ENCODE peak calls at places on chromosome 17, in seven cellular contexts. L, H, N, X, M, W and Z are unnamed samples. For H3K36me3, the result is how much of the 10 kb centered on the place peaks cover.

GRCh38 chr17:77498875-77499698 is 358.3 kb downstream of the SEC14L1 start:
- DNase-seq in H (no peak), X (no peak), N (no peak), L (no peak), M (no peak), W (no peak), Z (no peak)

GRCh38 chr17:81867123-81867951 is 3.8 kb downstream of the ARHGDIA start:
- DNase-seq in N (peak), W (no peak), M (peak), H (no peak), L (peak), X (peak), Z (no peak)

GRCh38 chr17:16583781-16584180 is 14.8 kb upstream of the ZNF287 start:
- DNase-seq in M (no peak), X (no peak), N (no peak), W (no peak), H (no peak), L (no peak), Z (no peak)

GRCh38 chr17:81512984-81513668 is 527 bp upstream of the ACTG1 start:
- DNase-seq in L (peak), W (peak), H (no peak), X (peak), N (peak), M (peak), Z (no peak)

GRCh38 chr17:59493867-59494266 is 71.5 kb upstream of the DHX40 start:
- DNase-seq in N (no peak), X (no peak), W (no peak), L (peak), M (no peak), H (no peak), Z (no peak)

GRCh38 chr17:18261146-18261515 is 669 bp downstream of the MIEF2 start:
- DNase-seq in X (no peak), N (peak), H (peak), M (peak), W (no peak), L (peak), Z (no peak)

GRCh38 chr17:74836191-74836590 is 23.5 kb downstream of the GRIN2C start:
- DNase-seq in H (no peak), X (no peak), L (no peak), M (no peak), N (no peak), W (no peak), Z (no peak)

GRCh38 chr17:76273435-76273921 is 8.3 kb downstream of the UBALD2 start:
- DNase-seq in N (no peak), W (no peak), X (no peak), M (no peak), H (no peak), L (no peak), Z (no peak)

GRCh38 chr17:17069849-17070248 is 27.6 kb downstream of the MPRIP start:
- DNase-seq in X (no peak), H (no peak), N (no peak), L (no peak), W (no peak), M (no peak), Z (no peak)

GRCh38 chr17:80474231-80474932 is 2.0 kb downstream of the NPTX1 start:
- DNase-seq in X (peak), H (no peak), L (peak), W (no peak), N (peak), M (no peak), Z (no peak)

GRCh38 chr17:29585080-29585751 is 4.2 kb downstream of the GIT1 start:
- DNase-seq in L (no peak), W (no peak), X (peak), H (no peak), N (no peak), M (no peak), Z (no peak)

GRCh38 chr17:45353047-45353446 is 36.2 kb upstream of the MAP3K14 start:
- DNase-seq in X (no peak), W (no peak), L (no peak), H (no peak), N (no peak), M (no peak), Z (no peak)

GRCh38 chr17:7263071-7263800 is 958 bp upstream of the CLDN7 start:
- DNase-seq in M (no peak), H (no peak), N (no peak), W (no peak), L (peak), X (peak), Z (no peak)

GRCh38 chr17:78836420-78837021 is 4.1 kb downstream of the USP36 start:
- DNase-seq in M (no peak), N (no peak), X (no peak), L (no peak), H (no peak), W (no peak), Z (no peak)
- H3K36me3 ChIP-seq in M (under half), N (under half), X (half or more), L (under half), H (half or more), W (under half), Z (under half)

DNA sequence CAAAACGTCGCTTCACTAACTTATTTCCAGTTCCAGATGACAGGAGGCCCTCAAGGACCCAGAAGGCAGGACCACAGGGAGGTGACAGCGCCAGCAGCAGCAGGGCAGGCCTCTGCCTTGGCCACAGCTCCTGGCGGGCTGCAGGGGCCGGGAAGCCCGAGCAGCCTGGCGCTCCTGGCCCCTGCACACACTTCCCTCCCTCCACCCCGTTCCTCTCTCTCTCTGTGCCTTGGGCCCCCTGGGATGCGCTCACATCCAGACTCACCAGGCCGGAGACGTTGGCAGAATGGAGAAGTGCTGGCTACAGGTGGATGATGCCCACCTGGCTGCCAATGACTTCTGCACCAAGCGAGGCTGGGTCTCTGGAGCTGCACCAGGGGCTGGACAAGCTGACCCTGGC is 12.7 kb downstream of the ZNF594 start:
- DNase-seq in H (no peak), N (no peak), L (no peak), X (no peak), W (no peak), M (no peak), Z (no peak)
- H3K27ac ChIP-seq in H (no peak), N (no peak), L (no peak), X (no peak), W (no peak), M (no peak), Z (no peak)

DNA sequence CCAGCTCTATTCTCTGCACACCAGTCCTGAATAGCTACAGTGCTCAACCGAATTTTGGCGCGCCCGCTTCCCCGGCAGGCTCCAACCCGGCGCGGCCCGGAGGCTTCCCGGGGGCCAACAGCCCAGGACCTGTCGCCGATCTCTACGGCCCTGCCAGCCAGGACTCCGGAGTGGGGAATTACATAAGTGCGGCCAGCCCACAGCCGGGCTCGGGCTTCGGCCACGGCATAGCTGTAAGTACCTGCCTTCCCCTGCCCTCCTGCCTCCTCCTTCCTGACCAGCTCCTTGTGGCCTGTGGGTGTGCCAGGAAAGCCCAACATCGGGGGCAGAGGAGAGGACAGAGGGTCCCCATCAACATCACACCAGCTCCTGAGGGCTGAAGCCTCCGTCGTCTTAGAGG is 70.2 kb downstream of the CCDC182 start:
- DNase-seq in W (no peak), L (no peak), X (no peak), M (no peak), H (no peak), N (no peak), Z (no peak)
- H3K36me3 ChIP-seq in W (under half), L (under half), X (under half), M (under half), H (under half), N (under half), Z (under half)

DNA sequence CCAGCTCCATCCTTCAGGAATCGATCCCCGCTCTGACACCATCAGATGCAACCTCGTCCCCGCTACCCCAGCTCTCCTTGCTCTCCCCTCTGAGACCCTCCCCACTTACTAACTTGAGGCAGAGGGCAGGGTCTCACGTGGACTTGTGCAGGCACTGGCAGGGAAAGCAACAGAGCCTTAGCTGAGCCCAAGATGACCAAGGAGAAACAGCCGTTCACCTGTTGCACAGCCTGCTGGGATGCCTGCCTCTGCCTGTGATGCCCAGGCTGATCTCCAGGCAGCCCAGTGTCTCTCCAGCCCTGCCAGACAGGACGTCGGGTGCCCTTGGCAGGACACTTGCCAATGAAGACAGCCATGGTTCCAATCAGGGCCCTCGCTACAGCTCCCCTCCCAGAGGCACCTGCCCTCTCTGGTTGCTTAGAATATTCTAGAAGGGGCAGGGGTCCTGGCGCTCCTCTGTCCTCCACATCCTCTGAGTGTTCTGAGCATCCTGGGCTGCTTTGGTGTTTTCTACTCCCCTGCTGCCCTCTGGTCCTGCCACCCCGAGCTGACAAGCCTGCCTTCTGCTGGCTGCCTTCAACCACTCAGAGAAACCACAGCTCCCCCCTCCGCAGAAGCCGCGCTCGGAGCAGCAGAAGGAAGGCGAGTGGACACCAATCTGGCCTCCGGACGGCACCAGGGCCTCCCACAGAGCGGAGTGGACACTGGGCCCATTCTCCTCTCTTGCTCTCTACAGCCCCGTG is 6.7 kb downstream of the CEP295NL start:
- DNase-seq in H (no peak), X (no peak), N (no peak), W (peak), L (no peak), M (no peak), Z (no peak)
- H3K27ac ChIP-seq in H (peak), X (no peak), N (peak), W (peak), L (no peak), M (peak), Z (peak)

GRCh38 chr17:47682138-47682537 is 11.8 kb upstream of the TBKBP1 start:
- DNase-seq in M (no peak), X (no peak), H (no peak), L (no peak), W (no peak), N (no peak), Z (no peak)
- H3K36me3 ChIP-seq in M (under half), X (half or more), H (half or more), L (under half), W (under half), N (half or more), Z (half or more)

GRCh38 chr17:8488931-8489330 is 53.2 kb downstream of the NDEL1 start:
- DNase-seq in X (peak), L (peak), M (no peak), N (peak), H (peak), W (no peak), Z (no peak)
- H3K27ac ChIP-seq in X (peak), L (no peak), M (no peak), N (peak), H (peak), W (no peak), Z (peak)

GRCh38 chr17:41915020-41915419 is 3.7 kb downstream of the ACLY start:
- DNase-seq in N (no peak), L (no peak), X (no peak), M (no peak), H (no peak), W (no peak), Z (no peak)
- H3K36me3 ChIP-seq in N (under half), L (under half), X (under half), M (under half), H (under half), W (under half), Z (under half)

GRCh38 chr17:57832299-57832698 is 17.5 kb downstream of the MRPS23 start:
- DNase-seq in H (no peak), L (no peak), N (no peak), W (no peak), X (no peak), M (no peak), Z (no peak)

GRCh38 chr17:57834146-57834741 is 15.6 kb downstream of the MRPS23 start:
- DNase-seq in L (peak), H (peak), X (no peak), M (no peak), W (no peak), N (peak), Z (no peak)

GRCh38 chr17:57832711-57833596 is 16.9 kb downstream of the MRPS23 start:
- DNase-seq in N (peak), X (peak), W (peak), H (peak), M (peak), L (peak), Z (no peak)

GRCh38 chr17:57833597-57833939 is 16.3 kb downstream of the MRPS23 start:
- DNase-seq in H (no peak), M (no peak), N (no peak), X (no peak), L (no peak), W (no peak), Z (no peak)

DNA sequence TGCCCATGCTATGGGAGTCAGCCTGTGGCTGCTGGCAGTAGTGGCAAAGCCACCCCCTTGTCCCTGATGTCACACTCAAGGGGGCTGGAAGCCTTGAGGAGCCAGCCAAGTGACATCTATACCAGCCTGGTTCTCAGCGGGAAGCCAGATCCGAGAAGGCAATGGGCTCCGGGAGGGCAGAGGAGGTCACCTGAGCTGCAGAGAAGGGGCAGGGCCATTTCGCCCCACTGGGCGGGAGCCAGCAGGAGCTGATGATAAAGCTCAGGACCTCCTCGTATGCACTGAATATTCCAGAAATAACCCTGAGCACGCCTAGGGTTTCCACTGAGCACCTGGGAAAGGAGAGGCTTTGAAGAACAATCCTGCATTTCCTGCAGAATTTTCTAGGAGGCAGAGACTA is 19.0 kb downstream of the MRPS23 start:
- DNase-seq in L (peak), H (no peak), N (no peak), X (no peak), W (no peak), M (no peak), Z (no peak)
- H3K27ac ChIP-seq in L (no peak), H (no peak), N (no peak), X (no peak), W (no peak), M (no peak), Z (no peak)

DNA sequence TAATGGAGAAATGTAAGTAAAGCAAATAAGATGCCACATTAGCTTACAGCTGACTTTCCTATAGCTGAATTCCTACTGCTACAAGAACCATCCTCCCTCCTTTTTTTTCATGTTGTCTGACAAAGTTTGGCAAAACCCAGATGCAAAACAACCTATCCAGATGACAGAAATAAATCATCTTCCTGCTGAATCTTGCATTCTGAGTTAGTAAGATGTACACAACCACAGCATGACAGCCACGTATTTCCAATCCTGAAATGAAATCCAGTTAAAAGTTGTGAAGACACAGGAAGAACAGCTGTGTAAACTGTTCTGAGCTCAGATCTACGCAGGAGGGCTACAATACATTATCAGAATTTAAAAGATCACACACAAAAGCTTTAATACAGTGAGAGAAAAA is 5.1 kb upstream of the DHX33 start:
- DNase-seq in H (no peak), M (no peak), X (no peak), N (no peak), W (no peak), L (no peak), Z (no peak)
- H3K36me3 ChIP-seq in H (under half), M (under half), X (under half), N (under half), W (under half), L (under half), Z (under half)

DNA sequence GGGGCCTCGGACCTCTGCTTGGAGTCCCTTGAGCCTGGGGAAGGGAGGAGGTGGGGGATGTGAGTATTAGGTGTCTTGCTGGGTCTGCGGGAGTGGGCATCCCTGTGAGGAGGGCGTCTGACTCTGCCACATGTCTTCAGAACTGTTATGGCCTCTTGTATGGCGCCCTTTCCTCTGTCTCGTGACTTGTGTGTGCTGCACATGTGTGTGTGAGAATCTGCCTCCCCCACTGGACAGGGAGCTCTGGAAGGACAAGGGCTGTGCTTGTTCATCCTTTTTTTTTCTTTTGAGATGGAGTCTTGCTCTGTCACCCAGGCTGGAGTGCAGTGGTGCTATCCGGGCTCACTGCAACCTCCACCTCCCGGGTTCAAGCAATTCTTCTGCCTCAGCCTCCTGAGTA is 33.4 kb downstream of the ARHGAP23 start:
- DNase-seq in M (peak), L (no peak), H (no peak), N (no peak), W (no peak), X (no peak), Z (no peak)
- H3K27ac ChIP-seq in M (no peak), L (no peak), H (no peak), N (no peak), W (peak), X (no peak), Z (no peak)